ENCODE peak calls at places on chromosomes 4 and X, in eight cellular contexts. N, O, W, U, E, Q, J and D are unnamed samples.

GRCh38 chrX:145773006-145773405 is 44.6 kb upstream of the SLITRK2 start:
- DNase-seq in N (no peak), O (no peak), W (no peak), U (no peak), E (no peak), Q (no peak), J (no peak), D (no peak)

GRCh38 chr4:100372432-100372831 is 145.4 kb downstream of the EMCN start:
- DNase-seq in N (no peak), O (no peak), W (no peak), U (no peak), E (no peak), Q (peak), J (peak), D (no peak)

GRCh38 chr4:56804551-56804950 is 16.9 kb downstream of the SPINK2 start:
- DNase-seq in N (no peak), O (peak), W (no peak), U (no peak), E (peak), Q (no peak), J (no peak), D (no peak)

GRCh38 chrX:47483310-47484268 is 567 bp upstream of the ZNF41 start:
- DNase-seq in N (no peak), O (no peak), W (peak), U (no peak), E (peak), Q (peak), J (no peak), D (no peak)

GRCh38 chr4:88244821-88245579 is 39.4 kb downstream of the PPM1K start:
- DNase-seq in N (no peak), O (no peak), W (peak), U (peak), E (no peak), Q (no peak), J (no peak), D (peak)

GRCh38 chr4:924107-925096 is 7.7 kb downstream of the GAK start:
- DNase-seq in N (no peak), O (no peak), W (no peak), U (no peak), E (peak), Q (peak), J (peak), D (peak)

GRCh38 chr4:176309046-176309445 is 10.7 kb upstream of the SPCS3 start:
- DNase-seq in N (no peak), O (no peak), W (no peak), U (no peak), E (no peak), Q (no peak), J (peak), D (no peak)

GRCh38 chr4:138828926-138829325 is 186.7 kb upstream of the NOCT start:
- DNase-seq in N (no peak), O (no peak), W (no peak), U (no peak), E (no peak), Q (no peak), J (no peak), D (no peak)

GRCh38 chrX:72367524-72367923 is 61.8 kb upstream of the CITED1 start:
- DNase-seq in N (no peak), O (no peak), W (peak), U (no peak), E (no peak), Q (no peak), J (no peak), D (no peak)

GRCh38 chr4:159497961-159498360 is 395.1 kb downstream of the RAPGEF2 start:
- DNase-seq in N (no peak), O (no peak), W (no peak), U (no peak), E (no peak), Q (no peak), J (no peak), D (no peak)

GRCh38 chrX:68892651-68893050 is 63.8 kb downstream of the EFNB1 start:
- DNase-seq in N (no peak), O (no peak), W (no peak), U (no peak), E (no peak), Q (no peak), J (no peak), D (no peak)

GRCh38 chr4:167787231-167787630 is 305.1 kb upstream of the ANXA10 start:
- DNase-seq in N (no peak), O (no peak), W (no peak), U (no peak), E (no peak), Q (no peak), J (no peak), D (no peak)

GRCh38 chrX:150455220-150455618 is 92.1 kb downstream of the MAMLD1 start:
- DNase-seq in N (no peak), O (no peak), W (no peak), U (no peak), E (no peak), Q (no peak), J (no peak), D (no peak)

GRCh38 chr4:7068883-7069282 is 1.0 kb upstream of the GRPEL1 start:
- DNase-seq in N (no peak), O (no peak), W (peak), U (no peak), E (peak), Q (peak), J (no peak), D (no peak)

GRCh38 chr4:182695842-182696241 is 221.3 kb downstream of the DCTD start:
- DNase-seq in N (no peak), O (no peak), W (no peak), U (no peak), E (no peak), Q (no peak), J (no peak), D (no peak)

GRCh38 chrX:108468486-108468885 is 28.8 kb downstream of the COL4A5 start:
- DNase-seq in N (no peak), O (no peak), W (no peak), U (no peak), E (peak), Q (peak), J (no peak), D (no peak)

GRCh38 chr4:2515835-2516550 is 20.5 kb upstream of the FAM193A start:
- DNase-seq in N (no peak), O (no peak), W (no peak), U (no peak), E (no peak), Q (no peak), J (no peak), D (no peak)

GRCh38 chr4:113760094-113760851 is 1.3 kb downstream of the CAMK2D start:
- DNase-seq in N (no peak), O (no peak), W (peak), U (peak), E (peak), Q (peak), J (peak), D (peak)

GRCh38 chrX:152601848-152602616 is 35.7 kb upstream of the GABRQ start:
- DNase-seq in N (no peak), O (no peak), W (no peak), U (no peak), E (peak), Q (no peak), J (peak), D (no peak)

GRCh38 chr4:144353240-144353639 is 212.7 kb upstream of the GYPA start:
- DNase-seq in N (no peak), O (no peak), W (no peak), U (no peak), E (peak), Q (no peak), J (no peak), D (no peak)

GRCh38 chrX:17082831-17083230 is 136.4 kb downstream of the REPS2 start:
- DNase-seq in N (no peak), O (no peak), W (peak), U (no peak), E (peak), Q (no peak), J (peak), D (no peak)

GRCh38 chr4:127965803-127966175 is 583 bp downstream of the ABHD18 start:
- DNase-seq in N (peak), O (peak), W (peak), U (peak), E (peak), Q (peak), J (peak), D (peak)

GRCh38 chr4:2825184-2825506 is 18.5 kb upstream of the ADD1 start:
- DNase-seq in N (no peak), O (no peak), W (no peak), U (no peak), E (no peak), Q (no peak), J (no peak), D (no peak)

GRCh38 chr4:8156617-8157016 is 2.0 kb downstream of the ABLIM2 start:
- DNase-seq in N (no peak), O (no peak), W (peak), U (no peak), E (no peak), Q (no peak), J (no peak), D (no peak)

GRCh38 chrX:14864626-14865025 is 8.2 kb downstream of the FANCB start:
- DNase-seq in N (no peak), O (no peak), W (no peak), U (no peak), E (peak), Q (peak), J (no peak), D (no peak)

GRCh38 chr4:127748957-127749356 is 18.8 kb downstream of the SLC25A31 start:
- DNase-seq in N (no peak), O (no peak), W (no peak), U (no peak), E (no peak), Q (no peak), J (no peak), D (no peak)

GRCh38 chr4:99324978-99325377 is 3.8 kb upstream of the ADH1B start:
- DNase-seq in N (no peak), O (no peak), W (no peak), U (no peak), E (peak), Q (peak), J (no peak), D (no peak)

GRCh38 chr4:14234330-14234729 is 606.8 kb upstream of the BOD1L1 start:
- DNase-seq in N (no peak), O (no peak), W (no peak), U (no peak), E (no peak), Q (peak), J (no peak), D (no peak)

GRCh38 chr4:109816082-109816442 is 500 bp downstream of the GAR1 start:
- DNase-seq in N (peak), O (no peak), W (no peak), U (peak), E (no peak), Q (no peak), J (no peak), D (peak)

GRCh38 chr4:14054391-14054790 is 426.9 kb upstream of the BOD1L1 start:
- DNase-seq in N (no peak), O (no peak), W (no peak), U (no peak), E (no peak), Q (peak), J (no peak), D (no peak)

GRCh38 chr4:15077969-15078368 is 75.7 kb downstream of the CPEB2 start:
- DNase-seq in N (no peak), O (no peak), W (no peak), U (no peak), E (no peak), Q (peak), J (no peak), D (no peak)

GRCh38 chr4:55169352-55169959 is 44.1 kb upstream of the KDR start:
- DNase-seq in N (no peak), O (no peak), W (no peak), U (no peak), E (peak), Q (no peak), J (no peak), D (no peak)

GRCh38 chrX:33840176-33840575 is 291.9 kb downstream of the FAM47A start:
- DNase-seq in N (no peak), O (no peak), W (peak), U (no peak), E (no peak), Q (no peak), J (no peak), D (no peak)

GRCh38 chr4:111991163-111991562 is 154.1 kb upstream of the FAM241A start:
- DNase-seq in N (no peak), O (no peak), W (no peak), U (no peak), E (no peak), Q (no peak), J (peak), D (no peak)

GRCh38 chrX:108947205-108947604 is 210.8 kb upstream of the IRS4 start:
- DNase-seq in N (no peak), O (no peak), W (no peak), U (no peak), E (no peak), Q (no peak), J (no peak), D (no peak)

GRCh38 chrX:118346258-118347094 is 570 bp downstream of the WDR44 start:
- DNase-seq in N (peak), O (peak), W (peak), U (peak), E (peak), Q (peak), J (peak), D (peak)

GRCh38 chrX:48475295-48475694 is 704 bp upstream of the FTSJ1 start:
- DNase-seq in N (no peak), O (no peak), W (no peak), U (no peak), E (no peak), Q (no peak), J (no peak), D (no peak)